ENCODE peak calls at places on chromosome 5, in seven cellular contexts. U is GM13977, I is coronary artery, O is RPMI7951, P is renal cortical epithelial cell, B is Calu3, Y is tibial nerve. H is an unnamed sample.

GRCh38 chr5:103674739-103675138 is 112.2 kb upstream of the NUDT12 start:
- DNase-seq in U (no peak), P (no peak), I (no peak), O (no peak), Y (no peak), B (no peak), H (no peak)

GRCh38 chr5:176743828-176744583 is 66.4 kb upstream of the UNC5A start:
- DNase-seq in O (no peak), B (no peak), U (peak), I (peak), P (no peak), Y (no peak), H (peak)

GRCh38 chr5:32625106-32625505 is 39.7 kb downstream of the SUB1 start:
- DNase-seq in U (no peak), P (no peak), Y (no peak), I (no peak), O (no peak), B (no peak), H (no peak)

GRCh38 chr5:2891781-2892180 is 140.3 kb upstream of the IRX2 start:
- DNase-seq in U (no peak), B (no peak), O (no peak), P (no peak), I (peak), Y (no peak), H (no peak)

GRCh38 chr5:81125959-81126358 is 107.2 kb upstream of the CKMT2 start:
- DNase-seq in O (no peak), U (no peak), I (no peak), P (peak), B (no peak), Y (no peak), H (no peak)

GRCh38 chr5:170651902-170652301 is 131.6 kb upstream of the GABRP start:
- DNase-seq in Y (no peak), I (no peak), P (no peak), B (no peak), O (no peak), U (no peak), H (no peak)

GRCh38 chr5:1357946-1358725 is 13.2 kb upstream of the CLPTM1L start:
- DNase-seq in I (no peak), O (no peak), U (no peak), P (no peak), B (no peak), Y (no peak), H (no peak)

GRCh38 chr5:52283221-52283620 is 504.5 kb upstream of the ITGA1 start:
- DNase-seq in I (no peak), U (no peak), Y (no peak), O (no peak), P (no peak), B (peak), H (no peak)

GRCh38 chr5:147643142-147643541 is 133.3 kb upstream of the DPYSL3 start:
- DNase-seq in B (no peak), U (no peak), P (peak), Y (no peak), I (no peak), O (no peak), H (no peak)

GRCh38 chr5:102681403-102681983 is 73.6 kb upstream of the PAM start:
- DNase-seq in I (no peak), B (peak), O (peak), P (peak), U (peak), Y (peak), H (no peak)

GRCh38 chr5:67363195-67363594 is 166.6 kb upstream of the CD180 start:
- DNase-seq in I (no peak), P (no peak), U (no peak), B (no peak), O (no peak), Y (no peak), H (no peak)

GRCh38 chr5:55055183-55055582 is 31.1 kb downstream of the GZMK start:
- DNase-seq in P (no peak), B (no peak), Y (no peak), U (no peak), I (no peak), O (no peak), H (no peak)

GRCh38 chr5:134577022-134577795 is 51.7 kb downstream of the JADE2 start:
- DNase-seq in I (no peak), U (no peak), P (peak), O (peak), B (peak), Y (no peak), H (no peak)

GRCh38 chr5:6711409-6712135 is 1.7 kb upstream of the TENT4A start:
- DNase-seq in I (no peak), P (peak), U (no peak), Y (no peak), O (no peak), B (no peak), H (peak)

GRCh38 chr5:84249918-84250635 is 134.6 kb downstream of the EDIL3 start:
- DNase-seq in U (no peak), I (no peak), O (peak), Y (no peak), B (no peak), P (no peak), H (no peak)

GRCh38 chr5:110414360-110414759 is 312.1 kb downstream of the TMEM232 start:
- DNase-seq in Y (no peak), P (peak), O (no peak), B (peak), I (no peak), U (peak), H (no peak)

GRCh38 chr5:43967165-43967564 is 364.2 kb downstream of the NNT start:
- DNase-seq in B (no peak), Y (no peak), I (no peak), U (no peak), P (no peak), O (no peak), H (no peak)

GRCh38 chr5:9411142-9411541 is 134.7 kb downstream of the SEMA5A start:
- DNase-seq in O (no peak), U (no peak), I (no peak), P (no peak), B (no peak), Y (no peak), H (no peak)

GRCh38 chr5:158384535-158385421 is 525.8 kb upstream of the CLINT1 start:
- DNase-seq in I (no peak), B (no peak), P (peak), Y (no peak), U (no peak), O (peak), H (peak)

GRCh38 chr5:116075117-116075910 is 9.5 kb upstream of the COMMD10 start:
- DNase-seq in B (no peak), Y (no peak), P (peak), U (no peak), O (peak), I (no peak), H (no peak)

GRCh38 chr5:115460476-115460875 is 84.1 kb downstream of the FEM1C start:
- DNase-seq in I (no peak), Y (no peak), O (peak), B (peak), P (peak), U (peak), H (no peak)

GRCh38 chr5:78490709-78491485 is 130.5 kb downstream of the SCAMP1 start:
- DNase-seq in Y (no peak), O (peak), B (peak), P (peak), I (no peak), U (no peak), H (no peak)

GRCh38 chr5:181219262-181220177 is 3.6 kb upstream of the TRIM41 start:
- DNase-seq in Y (no peak), B (no peak), O (no peak), U (no peak), I (no peak), P (no peak), H (no peak)

GRCh38 chr5:10485142-10485795 is 43.6 kb downstream of the ROPN1L start:
- DNase-seq in P (no peak), Y (peak), U (no peak), O (peak), I (no peak), B (peak), H (peak)

GRCh38 chr5:180018661-180019060 is 52.9 kb downstream of the RNF130 start:
- DNase-seq in U (no peak), Y (no peak), P (no peak), B (no peak), I (no peak), O (no peak), H (no peak)

GRCh38 chr5:122882836-122883235 is 37.4 kb downstream of the SNX24 start:
- DNase-seq in P (peak), O (peak), Y (no peak), U (no peak), B (no peak), I (no peak), H (no peak)

GRCh38 chr5:68343421-68343826 is 127.9 kb downstream of the PIK3R1 start:
- DNase-seq in Y (peak), O (peak), U (peak), I (peak), B (peak), P (peak), H (peak)

GRCh38 chr5:181037365-181037861 is 2.7 kb upstream of the BTNL9 start:
- DNase-seq in B (no peak), U (no peak), O (peak), Y (no peak), I (no peak), P (no peak), H (no peak)

GRCh38 chr5:154631141-154631540 is 124.0 kb upstream of the LARP1 start:
- DNase-seq in B (no peak), Y (no peak), O (no peak), P (no peak), I (peak), U (no peak), H (no peak)

GRCh38 chr5:56910123-56910951 is 941 bp downstream of the SETD9 start:
- DNase-seq in P (no peak), U (peak), Y (peak), I (no peak), O (no peak), B (peak), H (peak)

GRCh38 chr5:39580702-39581498 is 156.1 kb upstream of the DAB2 start:
- DNase-seq in U (no peak), Y (no peak), O (peak), P (no peak), B (no peak), I (no peak), H (no peak)

GRCh38 chr5:60007724-60008123 is 114.2 kb upstream of the PDE4D start:
- DNase-seq in Y (no peak), I (no peak), O (no peak), U (no peak), B (no peak), P (no peak), H (no peak)

GRCh38 chr5:96415897-96416296 is 17.2 kb downstream of the PCSK1 start:
- DNase-seq in P (no peak), I (no peak), U (no peak), B (no peak), O (no peak), Y (no peak), H (no peak)